ENCODE peak calls at places on chromosomes 1 and 21, in five cellular contexts. One of them, this sample, is unnamed.

GRCh38 chr1:172286629-172287076 is 133.8 kb upstream of the C1orf105 start:
- DNase-seq in activated CD8-positive, alpha-beta memory T cell treated with anti-CD3 and anti-CD28 coated beads for 48 hours: no peak
- DNase-seq in stimulated activated CD8-positive, alpha-beta memory T cell treated with anti-CD3 and anti-CD28 coated beads, Interleukin-2, amount 100 ng/mL, for 1 hour: no peak
- DNase-seq in NCI-H524: no peak
- DNase-seq in psoas muscle: peak; percentile 52
- DNase-seq in this sample: no peak

GRCh38 chr1:240306673-240307072 is 215.0 kb downstream of the FMN2 start:
- DNase-seq in activated CD8-positive, alpha-beta memory T cell treated with anti-CD3 and anti-CD28 coated beads for 48 hours: no peak
- DNase-seq in stimulated activated CD8-positive, alpha-beta memory T cell treated with anti-CD3 and anti-CD28 coated beads, Interleukin-2, amount 100 ng/mL, for 1 hour: no peak
- DNase-seq in NCI-H524: no peak
- DNase-seq in psoas muscle: no peak
- DNase-seq in this sample: no peak

GRCh38 chr1:188782220-188782841 is 1695.3 kb downstream of the BRINP3 start:
- DNase-seq in activated CD8-positive, alpha-beta memory T cell treated with anti-CD3 and anti-CD28 coated beads for 48 hours: no peak
- DNase-seq in stimulated activated CD8-positive, alpha-beta memory T cell treated with anti-CD3 and anti-CD28 coated beads, Interleukin-2, amount 100 ng/mL, for 1 hour: no peak
- DNase-seq in NCI-H524: peak; percentile 34
- DNase-seq in psoas muscle: no peak
- DNase-seq in this sample: peak; percentile 35

GRCh38 chr1:53362851-53363642 is 35.2 kb upstream of the LRP8 start:
- DNase-seq in activated CD8-positive, alpha-beta memory T cell treated with anti-CD3 and anti-CD28 coated beads for 48 hours: no peak
- DNase-seq in stimulated activated CD8-positive, alpha-beta memory T cell treated with anti-CD3 and anti-CD28 coated beads, Interleukin-2, amount 100 ng/mL, for 1 hour: no peak
- DNase-seq in NCI-H524: peak; percentile 90
- DNase-seq in psoas muscle: no peak
- DNase-seq in this sample: no peak

GRCh38 chr1:246566808-246567154 is 525 bp downstream of the CNST start:
- DNase-seq in activated CD8-positive, alpha-beta memory T cell treated with anti-CD3 and anti-CD28 coated beads for 48 hours: no peak
- DNase-seq in stimulated activated CD8-positive, alpha-beta memory T cell treated with anti-CD3 and anti-CD28 coated beads, Interleukin-2, amount 100 ng/mL, for 1 hour: peak; percentile 27
- DNase-seq in NCI-H524: peak; percentile 39
- DNase-seq in psoas muscle: peak; percentile 82
- DNase-seq in this sample: no peak

GRCh38 chr21:36606983-36607325 is 92.0 kb upstream of the SIM2 start:
- DNase-seq in activated CD8-positive, alpha-beta memory T cell treated with anti-CD3 and anti-CD28 coated beads for 48 hours: no peak
- DNase-seq in stimulated activated CD8-positive, alpha-beta memory T cell treated with anti-CD3 and anti-CD28 coated beads, Interleukin-2, amount 100 ng/mL, for 1 hour: no peak
- DNase-seq in NCI-H524: no peak
- DNase-seq in psoas muscle: no peak
- DNase-seq in this sample: no peak

GRCh38 chr1:75430526-75430925 is 180.4 kb downstream of the SLC44A5 start:
- DNase-seq in activated CD8-positive, alpha-beta memory T cell treated with anti-CD3 and anti-CD28 coated beads for 48 hours: no peak
- DNase-seq in stimulated activated CD8-positive, alpha-beta memory T cell treated with anti-CD3 and anti-CD28 coated beads, Interleukin-2, amount 100 ng/mL, for 1 hour: no peak
- DNase-seq in NCI-H524: no peak
- DNase-seq in psoas muscle: no peak
- DNase-seq in this sample: no peak

GRCh38 chr1:38013027-38013588 is 574 bp downstream of the UTP11 start:
- DNase-seq in activated CD8-positive, alpha-beta memory T cell treated with anti-CD3 and anti-CD28 coated beads for 48 hours: no peak
- DNase-seq in stimulated activated CD8-positive, alpha-beta memory T cell treated with anti-CD3 and anti-CD28 coated beads, Interleukin-2, amount 100 ng/mL, for 1 hour: no peak
- DNase-seq in NCI-H524: peak; percentile 73
- DNase-seq in psoas muscle: no peak
- DNase-seq in this sample: peak; percentile 97

GRCh38 chr21:25862596-25862995 is 127.8 kb downstream of the GABPA start:
- DNase-seq in activated CD8-positive, alpha-beta memory T cell treated with anti-CD3 and anti-CD28 coated beads for 48 hours: no peak
- DNase-seq in stimulated activated CD8-positive, alpha-beta memory T cell treated with anti-CD3 and anti-CD28 coated beads, Interleukin-2, amount 100 ng/mL, for 1 hour: no peak
- DNase-seq in NCI-H524: no peak
- DNase-seq in psoas muscle: no peak
- DNase-seq in this sample: no peak